ENCODE peak calls at places on chromosomes 13 and 19, in six cellular contexts. One of them, this sample, is unnamed.

GRCh38 chr13:114063545-114064515 is 68.6 kb downstream of the RASA3 start:
- DNase-seq in endothelial cell: no peak
- DNase-seq in T-helper 2 cell: no peak
- DNase-seq in NCI-H1092: no peak
- DNase-seq in amniotic stem cell: no peak
- DNase-seq in H54: peak
- DNase-seq in this sample: no peak

GRCh38 chr19:39937094-39937493 is 2.7 kb upstream of the FCGBP start:
- DNase-seq in endothelial cell: no peak
- DNase-seq in NCI-H1092: no peak
- DNase-seq in amniotic stem cell: no peak
- DNase-seq in H54: no peak
- DNase-seq in T-helper 2 cell: no peak
- DNase-seq in this sample: no peak

GRCh38 chr13:51291341-51291740 is 48.1 kb upstream of the SERPINE3 start:
- DNase-seq in NCI-H1092: no peak
- DNase-seq in endothelial cell: no peak
- DNase-seq in H54: no peak
- DNase-seq in amniotic stem cell: no peak
- DNase-seq in T-helper 2 cell: no peak
- DNase-seq in this sample: no peak

GRCh38 chr13:107289540-107289939 is 721.6 kb upstream of the ARGLU1 start:
- DNase-seq in amniotic stem cell: no peak
- DNase-seq in NCI-H1092: no peak
- DNase-seq in H54: no peak
- DNase-seq in endothelial cell: no peak
- DNase-seq in T-helper 2 cell: no peak
- DNase-seq in this sample: no peak

GRCh38 chr13:60261432-60262351 is 98.0 kb upstream of the DIAPH3 start:
- DNase-seq in H54: no peak
- DNase-seq in endothelial cell: no peak
- DNase-seq in NCI-H1092: peak
- DNase-seq in amniotic stem cell: no peak
- DNase-seq in T-helper 2 cell: no peak
- DNase-seq in this sample: no peak

GRCh38 chr13:20118268-20119140 is 42.3 kb downstream of the GJA3 start:
- DNase-seq in NCI-H1092: no peak
- DNase-seq in T-helper 2 cell: peak
- DNase-seq in amniotic stem cell: no peak
- DNase-seq in H54: peak
- DNase-seq in endothelial cell: peak
- DNase-seq in this sample: no peak

GRCh38 chr13:25352230-25352629 is 19.5 kb upstream of the ATP8A2 start:
- DNase-seq in amniotic stem cell: no peak
- DNase-seq in NCI-H1092: no peak
- DNase-seq in H54: no peak
- DNase-seq in endothelial cell: no peak
- DNase-seq in T-helper 2 cell: no peak
- DNase-seq in this sample: no peak

GRCh38 chr19:5801796-5802616 is 2.9 kb upstream of the NRTN start:
- DNase-seq in amniotic stem cell: no peak
- DNase-seq in endothelial cell: no peak
- DNase-seq in H54: no peak
- DNase-seq in T-helper 2 cell: no peak
- DNase-seq in NCI-H1092: no peak
- DNase-seq in this sample: no peak

GRCh38 chr19:47719047-47719885 is 6.0 kb downstream of the EHD2 start:
- DNase-seq in T-helper 2 cell: no peak
- DNase-seq in NCI-H1092: no peak
- DNase-seq in amniotic stem cell: peak
- DNase-seq in endothelial cell: no peak
- DNase-seq in H54: peak
- DNase-seq in this sample: peak

This sample was measured in occipital lobe.